ENCODE peak calls at places on chromosomes 5 and 9, in five cellular contexts. Y, X, A, H and N are unnamed samples.

GRCh38 chr5:77101298-77101697 is 14.2 kb upstream of the ZBED3 start:
- DNase-seq in Y (no peak), X (peak; percentile 53), A (no peak), H (no peak), N (no peak)

GRCh38 chr9:6218099-6218502 is 2.5 kb downstream of the IL33 start:
- DNase-seq in Y (no peak), X (no peak), A (no peak), H (no peak), N (peak; percentile 14)

GRCh38 chr9:19732570-19732969 is 56.3 kb downstream of the SLC24A2 start:
- DNase-seq in Y (no peak), X (no peak), A (no peak), H (no peak), N (no peak)

GRCh38 chr9:122377241-122378164 is 6.7 kb downstream of the PTGS1 start:
- DNase-seq in Y (no peak), X (no peak), A (no peak), H (no peak), N (no peak)

GRCh38 chr5:29697786-29698414 is 1495.6 kb upstream of the CDH6 start:
- DNase-seq in Y (no peak), X (no peak), A (no peak), H (peak; percentile 26), N (no peak)

GRCh38 chr9:137702615-137703379 is 84.0 kb downstream of the EHMT1 start:
- DNase-seq in Y (no peak), X (no peak), A (no peak), H (no peak), N (no peak)

GRCh38 chr9:127634021-127634420 is 21.9 kb downstream of the STXBP1 start:
- DNase-seq in Y (no peak), X (no peak), A (no peak), H (no peak), N (no peak)

GRCh38 chr9:97570899-97571298 is 62.3 kb downstream of the TSTD2 start:
- DNase-seq in Y (no peak), X (no peak), A (no peak), H (peak; percentile 5), N (no peak)

GRCh38 chr5:157160001-157160400 is 6.1 kb downstream of the GARIN3 start:
- DNase-seq in Y (no peak), X (no peak), A (no peak), H (no peak), N (no peak)

GRCh38 chr9:72917892-72918509 is 34.9 kb downstream of the ALDH1A1 start:
- DNase-seq in Y (no peak), X (no peak), A (no peak), H (no peak), N (no peak)

GRCh38 chr9:123568691-123569342 is 212.8 kb downstream of the CRB2 start:
- DNase-seq in Y (no peak), X (no peak), A (peak; percentile 48), H (no peak), N (no peak)

GRCh38 chr5:91174418-91174817 is 208.7 kb downstream of the ARRDC3 start:
- DNase-seq in Y (no peak), X (no peak), A (no peak), H (no peak), N (no peak)

GRCh38 chr5:150341989-150342388 is 15.5 kb upstream of the TCOF1 start:
- DNase-seq in Y (no peak), X (no peak), A (no peak), H (no peak), N (no peak)

GRCh38 chr5:108727154-108727638 is 20.5 kb upstream of the FER start:
- DNase-seq in Y (peak; percentile 36), X (no peak), A (no peak), H (no peak), N (no peak)

GRCh38 chr5:82793808-82794419 is 283.3 kb downstream of the TMEM167A start:
- DNase-seq in Y (peak; percentile 31), X (peak; percentile 16), A (no peak), H (peak; percentile 28), N (no peak)

GRCh38 chr9:1938135-1938534 is 77.0 kb upstream of the SMARCA2 start:
- DNase-seq in Y (no peak), X (no peak), A (no peak), H (no peak), N (no peak)

GRCh38 chr9:1939466-1939865 is 75.7 kb upstream of the SMARCA2 start:
- DNase-seq in Y (no peak), X (no peak), A (no peak), H (no peak), N (no peak)

GRCh38 chr9:1938675-1939170 is 76.4 kb upstream of the SMARCA2 start:
- DNase-seq in Y (no peak), X (no peak), A (no peak), H (no peak), N (no peak)

GRCh38 chr9:1941989-1942388 is 73.2 kb upstream of the SMARCA2 start:
- DNase-seq in Y (no peak), X (no peak), A (no peak), H (no peak), N (no peak)

GRCh38 chr9:1939926-1940368 is 75.2 kb upstream of the SMARCA2 start:
- DNase-seq in Y (no peak), X (no peak), A (no peak), H (peak; percentile 51), N (no peak)
- TF ChIP-seq CTCF in Y (peak; percentile 22), X (peak; percentile 34), A (no peak), H (peak; percentile 79), N (peak; percentile 80)

GRCh38 chr5:1487079-1487764 is 36.5 kb downstream of the LPCAT1 start:
- DNase-seq in Y (no peak), X (no peak), A (no peak), H (no peak), N (no peak)

GRCh38 chr5:1488882-1489680 is 34.7 kb downstream of the LPCAT1 start:
- DNase-seq in Y (no peak), X (peak; percentile 77), A (no peak), H (no peak), N (no peak)

GRCh38 chr5:1492757-1493156 is 31.0 kb downstream of the LPCAT1 start:
- DNase-seq in Y (no peak), X (no peak), A (no peak), H (no peak), N (no peak)

GRCh38 chr5:1490360-1490759 is 33.4 kb downstream of the LPCAT1 start:
- DNase-seq in Y (no peak), X (no peak), A (no peak), H (no peak), N (no peak)

DNA sequence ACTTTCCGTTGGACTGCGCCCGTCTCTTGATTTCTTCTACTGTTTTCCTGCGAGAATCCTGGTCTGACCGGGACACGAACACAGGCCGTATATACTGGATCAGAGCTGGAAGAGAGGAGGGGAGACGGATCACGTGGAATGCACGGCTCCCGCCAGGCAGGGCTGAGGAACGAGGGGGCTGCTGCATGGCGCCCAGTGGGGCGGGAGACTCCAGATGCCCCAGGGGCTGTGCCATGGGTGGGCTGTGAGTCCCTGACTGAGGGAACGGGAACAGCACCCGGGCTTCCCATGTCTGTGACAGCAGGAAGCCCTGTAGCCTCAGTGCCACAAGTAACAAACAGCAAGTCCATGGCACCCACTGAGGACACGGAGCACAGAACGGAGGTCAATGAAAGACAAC is 34.0 kb downstream of the LPCAT1 start:
- DNase-seq in Y (no peak), X (no peak), A (no peak), H (no peak), N (no peak)
- H3K4me3 ChIP-seq in Y (no peak overlapping the region), X (no peak overlapping the region), A (no peak overlapping the region), H (no peak overlapping the region), N (no peak overlapping the region)

GRCh38 chr5:7419846-7420245 is 23.9 kb downstream of the ADCY2 start:
- DNase-seq in Y (no peak), X (no peak), A (no peak), H (no peak), N (no peak)
- H3K36me3 ChIP-seq in Y (no peaks in the 10 kb centered on the region), X (no peaks in the 10 kb centered on the region), A (no peaks in the 10 kb centered on the region), H (peaks cover 89% of the 10 kb centered on the region), N (no peaks in the 10 kb centered on the region)

GRCh38 chr5:45642370-45642769 is 53.8 kb downstream of the HCN1 start:
- DNase-seq in Y (no peak), X (no peak), A (no peak), H (no peak), N (no peak)

GRCh38 chr5:45643051-45643450 is 53.1 kb downstream of the HCN1 start:
- DNase-seq in Y (no peak), X (no peak), A (no peak), H (no peak), N (no peak)

GRCh38 chr5:45639038-45639437 is 57.1 kb downstream of the HCN1 start:
- DNase-seq in Y (no peak), X (no peak), A (no peak), H (no peak), N (no peak)
- TF ChIP-seq CTCF in Y (no peak), X (no peak), A (no peak), H (peak; percentile 26), N (no peak)

DNA sequence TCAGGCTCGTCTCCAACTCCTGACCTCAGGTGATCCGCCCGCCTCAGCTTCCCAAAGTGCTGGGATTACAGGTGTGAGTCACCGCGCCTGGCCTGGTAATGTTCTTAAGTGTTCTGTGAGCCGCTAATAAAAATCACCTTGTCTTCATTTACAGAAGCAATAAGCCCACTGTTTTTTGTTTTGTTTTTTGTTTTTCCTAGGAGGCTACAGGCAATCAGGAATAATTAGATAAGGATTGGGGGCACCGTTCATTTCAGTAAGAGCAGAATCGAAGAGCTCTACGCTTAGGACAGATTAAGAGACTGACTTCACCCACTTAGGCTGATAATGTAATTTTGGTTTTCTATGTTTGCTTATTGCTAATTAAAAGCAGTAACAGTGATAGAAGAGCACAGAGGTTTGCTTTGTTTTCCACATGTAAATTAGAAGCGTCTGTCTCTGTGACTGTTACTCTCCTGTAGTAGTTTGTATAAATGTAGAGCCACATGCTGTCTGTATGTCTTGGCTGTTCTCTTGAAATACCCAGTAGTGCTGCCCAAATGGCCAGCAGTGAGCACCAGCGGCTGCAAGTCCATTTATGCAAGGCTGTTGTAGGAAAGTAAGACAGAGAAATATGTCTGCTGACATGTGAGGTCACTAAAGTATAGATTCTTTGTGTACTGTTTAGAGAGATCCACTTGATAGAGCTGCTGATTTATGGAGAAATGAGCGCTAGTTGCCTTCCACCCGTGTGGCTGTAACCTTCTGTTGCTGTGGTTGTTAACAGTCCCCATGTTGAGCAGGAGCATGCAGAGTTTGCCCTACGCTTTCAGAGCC is 30.5 kb downstream of the TRIO start:
- DNase-seq in Y (no peak), X (no peak), A (no peak), H (peak; percentile 83), N (no peak)
- H3K4me3 ChIP-seq in Y (no peak overlapping the region), X (no peak overlapping the region), A (no peak overlapping the region), H (peak overlapping the region; percentile 39), N (no peak overlapping the region)